ENCODE peak calls at places on chromosomes 5 and 9, in four cellular contexts. N is K562, Z is stomach, Q is transverse colon. I is an unnamed sample. For H3K4me1, the result is how much of the 10 kb centered on the place peaks cover.

GRCh38 chr9:77826621-77827020 is 178.5 kb upstream of the GNA14 start:
- DNase-seq in N (no peak), Q (no peak), Z (no peak), I (no peak)

GRCh38 chr9:89606049-89606481 is 1.3 kb downstream of the GADD45G start:
- DNase-seq in Z (peak), N (peak), Q (peak), I (peak)

GRCh38 chr5:12360218-12360617 is 456.0 kb upstream of the CTNND2 start:
- DNase-seq in N (no peak), Q (no peak), Z (no peak), I (no peak)

GRCh38 chr9:118686940-118687339 is 682.3 kb downstream of the BRINP1 start:
- DNase-seq in N (no peak), Q (no peak), Z (no peak), I (no peak)

GRCh38 chr9:20988061-20988460 is 43.4 kb downstream of the HACD4 start:
- DNase-seq in Q (no peak), N (no peak), Z (no peak), I (no peak)

GRCh38 chr5:174453690-174454089 is 270.7 kb upstream of the MSX2 start:
- DNase-seq in Q (no peak), Z (no peak), N (no peak), I (no peak)

GRCh38 chr5:149680810-149681221 is 49.3 kb upstream of the PPARGC1B start:
- DNase-seq in Z (no peak), Q (peak), N (no peak), I (no peak)

GRCh38 chr9:129852575-129852974 is 17.3 kb downstream of the USP20 start:
- DNase-seq in N (no peak), Z (no peak), Q (no peak), I (no peak)

GRCh38 chr5:74478328-74478727 is 162.2 kb downstream of the ENC1 start:
- DNase-seq in Z (no peak), Q (no peak), N (no peak), I (no peak)

GRCh38 chr9:21935631-21936030 is 58.6 kb downstream of the CDKN2A start:
- DNase-seq in Q (no peak), N (no peak), Z (no peak), I (no peak)

GRCh38 chr9:84397822-84398221 is 57.3 kb upstream of the SLC28A3 start:
- DNase-seq in Q (no peak), Z (no peak), N (no peak), I (no peak)

GRCh38 chr9:107007981-107008380 is 145.0 kb downstream of the ZNF462 start:
- DNase-seq in N (no peak), Z (no peak), Q (no peak), I (no peak)

GRCh38 chr9:89664896-89665329 is 60.1 kb downstream of the GADD45G start:
- DNase-seq in Q (peak), Z (peak), N (no peak), I (no peak)

GRCh38 chr9:33129251-33129885 is 37.8 kb downstream of the B4GALT1 start:
- DNase-seq in Q (peak), N (no peak), Z (no peak), I (no peak)

GRCh38 chr5:169037478-169037877 is 263.5 kb downstream of the SLIT3 start:
- DNase-seq in Z (no peak), Q (no peak), N (no peak), I (no peak)

GRCh38 chr9:69871143-69871834 is 50.7 kb downstream of the CFAP95 start:
- DNase-seq in N (no peak), Q (no peak), Z (no peak), I (no peak)

GRCh38 chr9:37971107-37971459 is 67.2 kb upstream of the SLC25A51 start:
- DNase-seq in Q (no peak), Z (no peak), N (no peak), I (no peak)

GRCh38 chr9:11235061-11235460 is 622.3 kb upstream of the PTPRD start:
- DNase-seq in Z (no peak), N (no peak), Q (no peak), I (no peak)

GRCh38 chr5:26569241-26569928 is 469.0 kb downstream of the CDH9 start:
- DNase-seq in Z (no peak), Q (no peak), N (no peak), I (no peak)

GRCh38 chr5:142175461-142176142 is 67.0 kb downstream of the NDFIP1 start:
- DNase-seq in Q (no peak), N (no peak), Z (no peak), I (no peak)

GRCh38 chr9:133515615-133516255 is 9.0 kb downstream of the MYMK start:
- DNase-seq in N (no peak), Q (no peak), Z (no peak), I (peak)

GRCh38 chr5:150153957-150154617 is 1.6 kb downstream of the PDGFRB start:
- DNase-seq in N (no peak), Z (no peak), Q (no peak), I (peak)

GRCh38 chr9:37602817-37603216 is 10.4 kb upstream of the TOMM5 start:
- DNase-seq in Q (peak), Z (peak), N (no peak), I (no peak)

GRCh38 chr5:178542455-178542854 is 47.7 kb downstream of the COL23A1 start:
- DNase-seq in N (no peak), Z (no peak), Q (no peak), I (no peak)

GRCh38 chr5:140205216-140205615 is 30.2 kb downstream of the CYSTM1 start:
- DNase-seq in Z (no peak), Q (no peak), N (no peak), I (no peak)

GRCh38 chr9:4290427-4290837 is 9.4 kb downstream of the GLIS3 start:
- DNase-seq in Q (no peak), N (no peak), Z (no peak), I (no peak)

GRCh38 chr5:113546711-113547159 is 33.2 kb downstream of the YTHDC2 start:
- DNase-seq in Z (no peak), N (no peak), Q (no peak), I (no peak)

GRCh38 chr5:65262590-65263189 is 219.0 kb downstream of the ADAMTS6 start:
- DNase-seq in N (no peak), Z (no peak), Q (no peak), I (peak)

GRCh38 chr5:114055318-114055788 is 306.5 kb upstream of the KCNN2 start:
- DNase-seq in Q (peak), Z (peak), N (no peak), I (peak)

GRCh38 chr5:176438959-176439757 is 9.0 kb upstream of the FAF2 start:
- DNase-seq in N (no peak), Q (no peak), Z (no peak), I (no peak)

GRCh38 chr5:168438349-168438748 is 47.9 kb upstream of the RARS1 start:
- DNase-seq in Q (no peak), Z (no peak), N (no peak), I (no peak)

GRCh38 chr9:99385814-99386279 is 163.8 kb downstream of the SEC61B start:
- DNase-seq in Z (no peak), Q (no peak), N (no peak), I (no peak)

GRCh38 chr9:33375841-33376321 is 26.5 kb downstream of the AQP7 start:
- DNase-seq in Z (no peak), Q (no peak), N (peak), I (no peak)

DNA sequence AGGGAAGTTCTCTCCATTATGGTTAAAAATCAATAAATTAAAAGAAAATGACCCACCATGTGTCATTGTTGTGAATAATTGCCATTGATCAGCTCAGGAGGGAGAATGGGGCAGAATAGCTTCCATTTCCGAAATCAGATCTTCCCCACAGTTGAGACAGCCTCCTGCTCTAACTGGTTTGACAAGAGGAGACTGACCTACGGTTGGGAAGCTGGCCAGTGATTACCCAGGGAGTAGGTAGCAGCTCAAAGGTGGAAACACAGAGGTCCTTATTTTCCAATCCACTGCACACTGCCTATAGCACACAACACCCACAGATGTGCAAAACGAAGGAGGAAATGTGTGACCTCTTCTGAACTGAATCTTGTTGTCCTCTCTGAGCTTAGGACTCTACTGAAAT is 69.0 kb upstream of the DAPK1 start:
- DNase-seq in Z (peak), N (no peak), Q (no peak), I (no peak)
- TF ChIP-seq CTCF in Z (no peak), N (no peak), Q (no peak), I (no peak)

DNA sequence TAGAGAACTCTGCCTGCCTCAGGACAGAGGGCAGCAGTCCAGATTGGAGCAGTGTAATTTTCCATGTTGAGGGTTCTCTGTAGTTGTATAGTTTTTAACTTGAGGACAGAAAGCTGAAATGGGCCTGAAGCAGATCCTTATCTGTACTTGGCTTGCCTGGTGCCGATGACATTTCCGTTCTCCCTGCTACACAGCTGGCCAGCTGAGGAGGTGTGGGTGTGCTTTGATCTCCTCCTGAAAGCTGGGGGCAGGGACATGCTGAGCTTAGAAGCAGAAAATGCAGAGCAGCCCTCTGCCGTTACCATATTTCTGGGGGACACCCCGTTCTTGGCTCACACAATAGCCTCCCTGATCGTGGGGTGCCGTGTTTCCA is 10.4 kb downstream of the GLRX start:
- DNase-seq in Z (no peak), N (no peak), Q (no peak), I (no peak)
- H3K4me1 ChIP-seq in Z (half or more), N (under half), Q (half or more), I (under half)

GRCh38 chr5:145129797-145130196 is 705.3 kb downstream of the PRELID2 start:
- DNase-seq in Z (no peak), N (no peak), Q (no peak), I (no peak)
- TF ChIP-seq EP300 in Z (no peak), N (no peak), Q (no peak), I (no peak)

DNA sequence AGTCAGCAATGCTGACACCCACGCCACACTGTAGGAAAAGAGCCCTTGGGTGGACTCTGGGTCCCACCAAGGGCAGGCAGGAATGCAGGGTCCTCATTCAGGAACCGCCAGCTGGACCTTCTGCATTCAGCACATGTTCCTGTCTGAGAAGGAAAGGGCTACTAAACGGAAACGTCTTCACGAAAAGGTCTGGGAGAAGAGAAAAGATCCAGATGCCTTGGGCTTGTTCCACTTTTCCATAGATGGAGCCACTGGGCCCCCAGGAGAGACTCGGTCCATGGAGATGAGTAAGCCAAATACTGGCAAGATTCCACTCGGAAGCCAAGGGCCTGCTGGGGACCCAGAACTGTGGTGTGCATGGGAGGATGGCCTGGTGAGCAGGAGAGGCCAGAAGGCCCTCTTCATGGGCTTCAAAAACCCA is 38.4 kb downstream of the LHFPL2 start:
- DNase-seq in Q (peak), Z (no peak), N (no peak), I (no peak)
- TF ChIP-seq CTCF in Q (no peak), Z (no peak), N (no peak), I (no peak)